ENCODE peak calls at places on chromosomes 13 and 19, in eight cellular contexts. A is head of caudate nucleus; S is activated CD4-positive, alpha-beta T cell treated with anti-CD3 and anti-CD28 coated beads for 1 hour; U is COR-L47; D is stimulated activated CD4-positive, alpha-beta T cell treated with anti-CD3 and anti-CD28 coated beads, Interleukin-1b, Interleukin-23, amount 100 ng/mL, for 1 hour; L is heart left ventricle; K is GM12865; G is hepatic stellate cell. C is an unnamed sample.

GRCh38 chr19:40223135-40223822 is 3.2 kb downstream of the CCNP start:
- DNase-seq in K (no peak), A (no peak), G (no peak), L (no peak), S (peak; percentile 19), D (peak; percentile 14), U (no peak), C (no peak)

GRCh38 chr13:69108486-69108885 is 999.1 kb upstream of the ATXN8OS start:
- DNase-seq in G (no peak), S (no peak), L (no peak), K (no peak), D (no peak), A (no peak), U (no peak), C (no peak)

GRCh38 chr19:49854861-49855263 is 3.9 kb downstream of the PTOV1 start:
- DNase-seq in K (no peak), S (no peak), L (no peak), A (no peak), U (no peak), D (no peak), G (no peak), C (no peak)

GRCh38 chr19:41940443-41941409 is 12.5 kb upstream of the ERFL start:
- DNase-seq in K (peak; percentile 44), D (no peak), L (no peak), A (no peak), U (no peak), G (peak; percentile 67), S (no peak), C (no peak)

GRCh38 chr13:113437408-113438010 is 15.8 kb downstream of the ADPRHL1 start:
- DNase-seq in A (no peak), D (no peak), S (no peak), U (no peak), L (peak; percentile 15), G (peak; percentile 62), K (no peak), C (no peak)

GRCh38 chr19:7868326-7868670 is 5.9 kb downstream of the PRR36 start:
- DNase-seq in K (no peak), S (no peak), D (no peak), L (no peak), G (no peak), A (no peak), U (no peak), C (no peak)

GRCh38 chr19:49823472-49823871 is 5.4 kb downstream of the MED25 start:
- DNase-seq in G (no peak), D (no peak), K (no peak), L (no peak), S (no peak), U (no peak), A (no peak), C (no peak)

GRCh38 chr13:92390217-92390616 is 836.4 kb upstream of the GPC6 start:
- DNase-seq in A (no peak), G (no peak), S (no peak), U (peak; percentile 32), K (no peak), D (no peak), L (no peak), C (no peak)

GRCh38 chr13:100573121-100573520 is 15.5 kb downstream of the GGACT start:
- DNase-seq in G (peak; percentile 51), D (peak; percentile 58), K (peak; percentile 84), U (peak; percentile 88), L (peak; percentile 72), A (peak; percentile 84), S (peak; percentile 54), C (peak; percentile 82)

GRCh38 chr19:17333611-17334413 is 843 bp downstream of the ANO8 start:
- DNase-seq in G (peak; percentile 89), K (peak; percentile 86), A (peak; percentile 30), U (no peak), L (no peak), S (peak; percentile 67), D (peak; percentile 48), C (peak; percentile 94)

GRCh38 chr19:49469828-49470614 is 4.0 kb upstream of the FLT3LG start:
- DNase-seq in A (no peak), L (no peak), U (no peak), G (no peak), D (no peak), S (peak; percentile 54), K (peak; percentile 96), C (peak; percentile 89)

GRCh38 chr13:24670927-24671326 is 9.3 kb upstream of the ATP12A start:
- DNase-seq in D (no peak), S (no peak), K (peak; percentile 54), L (no peak), G (no peak), A (no peak), U (peak; percentile 60), C (peak; percentile 62)

GRCh38 chr13:41597348-41598041 is 140.1 kb downstream of the RGCC start:
- DNase-seq in K (no peak), L (no peak), A (no peak), D (no peak), S (no peak), U (no peak), G (no peak), C (no peak)

GRCh38 chr19:45507864-45508680 is 793 bp downstream of the VASP start:
- DNase-seq in U (peak; percentile 73), G (peak; percentile 66), D (no peak), S (peak; percentile 29), K (peak; percentile 79), A (no peak), L (peak; percentile 50), C (peak; percentile 47)

GRCh38 chr13:20353973-20354372 is 121.9 kb upstream of the GJB6 start:
- DNase-seq in L (no peak), A (no peak), G (no peak), K (no peak), D (no peak), S (no peak), U (no peak), C (peak; percentile 80)

GRCh38 chr19:15216363-15216762 is 15.6 kb upstream of the NOTCH3 start:
- DNase-seq in D (no peak), S (no peak), U (no peak), G (no peak), K (no peak), A (no peak), L (no peak), C (no peak)

GRCh38 chr13:60392136-60392535 is 4.9 kb upstream of the TDRD3 start:
- DNase-seq in S (no peak), A (no peak), U (no peak), D (no peak), L (no peak), K (no peak), G (no peak), C (no peak)

GRCh38 chr13:23992722-23993438 is 95.6 kb upstream of the C1QTNF9B start:
- DNase-seq in U (no peak), D (no peak), K (peak; percentile 13), L (no peak), S (no peak), G (no peak), A (peak; percentile 90), C (no peak)

GRCh38 chr13:88623150-88623549 is 952.0 kb downstream of the SLITRK5 start:
- DNase-seq in D (no peak), A (no peak), U (no peak), L (no peak), S (no peak), K (no peak), G (no peak), C (no peak)

GRCh38 chr19:42488783-42489521 is 39.3 kb downstream of the CEACAM1 start:
- DNase-seq in D (no peak), G (no peak), S (no peak), K (no peak), U (no peak), A (no peak), L (no peak), C (no peak)

GRCh38 chr13:23561261-23561660 is 9.0 kb upstream of the TNFRSF19 start:
- DNase-seq in S (no peak), U (no peak), D (no peak), A (no peak), L (no peak), K (peak; percentile 95), G (no peak), C (no peak)

GRCh38 chr19:996051-996838 is 4.0 kb upstream of the GRIN3B start:
- DNase-seq in L (no peak), U (peak; percentile 65), A (no peak), G (peak; percentile 77), D (peak; percentile 21), S (peak; percentile 51), K (peak; percentile 82), C (peak; percentile 52)

GRCh38 chr13:114203536-114203935 is 24.5 kb downstream of the CFAP97D2 start:
- DNase-seq in U (no peak), A (no peak), L (no peak), K (no peak), D (no peak), G (no peak), S (no peak), C (no peak)

C was measured in NB4.